ENCODE peak calls at places on chromosome 20, in eight cellular contexts. One of them, this sample, is unnamed.

GRCh38 chr20:51660741-51661608 is 107.2 kb downstream of the ATP9A start:
- DNase-seq in transverse colon: no peak
- DNase-seq in IMR-90: peak; percentile 93
- DNase-seq in breast epithelium: no peak
- DNase-seq in esophagus muscularis mucosa: no peak
- DNase-seq in prostate gland: no peak
- DNase-seq in adrenal gland: no peak
- DNase-seq in tibial nerve: no peak
- DNase-seq in this sample: no peak

GRCh38 chr20:16147221-16147620 is 426.0 kb downstream of the KIF16B start:
- DNase-seq in transverse colon: no peak
- DNase-seq in IMR-90: no peak
- DNase-seq in breast epithelium: no peak
- DNase-seq in esophagus muscularis mucosa: no peak
- DNase-seq in prostate gland: no peak
- DNase-seq in adrenal gland: no peak
- DNase-seq in tibial nerve: no peak
- DNase-seq in this sample: no peak

GRCh38 chr20:2197166-2197565 is 95.5 kb downstream of the STK35 start:
- DNase-seq in transverse colon: no peak
- DNase-seq in IMR-90: no peak
- DNase-seq in breast epithelium: no peak
- DNase-seq in esophagus muscularis mucosa: no peak
- DNase-seq in prostate gland: no peak
- DNase-seq in adrenal gland: no peak
- DNase-seq in tibial nerve: no peak
- DNase-seq in this sample: no peak

GRCh38 chr20:63750807-63751470 is 11.4 kb downstream of the SLC2A4RG start:
- DNase-seq in transverse colon: no peak
- DNase-seq in IMR-90: no peak
- DNase-seq in breast epithelium: no peak
- DNase-seq in esophagus muscularis mucosa: no peak
- DNase-seq in prostate gland: no peak
- DNase-seq in adrenal gland: no peak
- DNase-seq in tibial nerve: no peak
- DNase-seq in this sample: no peak

GRCh38 chr20:54476336-54476928 is 1.0 kb downstream of the DOK5 start:
- DNase-seq in transverse colon: no peak
- DNase-seq in IMR-90: no peak
- DNase-seq in breast epithelium: no peak
- DNase-seq in esophagus muscularis mucosa: peak; percentile 70
- DNase-seq in prostate gland: no peak
- DNase-seq in adrenal gland: no peak
- DNase-seq in tibial nerve: no peak
- DNase-seq in this sample: no peak

GRCh38 chr20:36544134-36545018 is 3.1 kb downstream of the MYL9 start:
- DNase-seq in transverse colon: no peak
- DNase-seq in IMR-90: peak; percentile 68
- DNase-seq in breast epithelium: no peak
- DNase-seq in esophagus muscularis mucosa: no peak
- DNase-seq in prostate gland: no peak
- DNase-seq in adrenal gland: peak; percentile 91
- DNase-seq in tibial nerve: no peak
- DNase-seq in this sample: peak; percentile 80

GRCh38 chr20:41011551-41012067 is 17.0 kb upstream of the TOP1 start:
- DNase-seq in transverse colon: peak; percentile 58
- DNase-seq in IMR-90: no peak
- DNase-seq in breast epithelium: no peak
- DNase-seq in esophagus muscularis mucosa: no peak
- DNase-seq in prostate gland: no peak
- DNase-seq in adrenal gland: no peak
- DNase-seq in tibial nerve: no peak
- DNase-seq in this sample: no peak

GRCh38 chr20:16241911-16242310 is 331.3 kb downstream of the KIF16B start:
- DNase-seq in transverse colon: no peak
- DNase-seq in IMR-90: no peak
- DNase-seq in breast epithelium: no peak
- DNase-seq in esophagus muscularis mucosa: no peak
- DNase-seq in prostate gland: no peak
- DNase-seq in adrenal gland: no peak
- DNase-seq in tibial nerve: no peak
- DNase-seq in this sample: no peak

GRCh38 chr20:50642288-50642803 is 49.0 kb downstream of the RIPOR3 start:
- DNase-seq in transverse colon: no peak
- DNase-seq in IMR-90: no peak
- DNase-seq in breast epithelium: no peak
- DNase-seq in esophagus muscularis mucosa: no peak
- DNase-seq in prostate gland: no peak
- DNase-seq in adrenal gland: no peak
- DNase-seq in tibial nerve: no peak
- DNase-seq in this sample: no peak

GRCh38 chr20:60512436-60512835 is 554.2 kb downstream of the CDH26 start:
- DNase-seq in transverse colon: no peak
- DNase-seq in IMR-90: peak; percentile 63
- DNase-seq in breast epithelium: no peak
- DNase-seq in esophagus muscularis mucosa: no peak
- DNase-seq in prostate gland: no peak
- DNase-seq in adrenal gland: no peak
- DNase-seq in tibial nerve: no peak
- DNase-seq in this sample: no peak

GRCh38 chr20:25079171-25079570 is 2.8 kb downstream of the VSX1 start:
- DNase-seq in transverse colon: peak; percentile 73
- DNase-seq in IMR-90: no peak
- DNase-seq in breast epithelium: no peak
- DNase-seq in esophagus muscularis mucosa: no peak
- DNase-seq in prostate gland: no peak
- DNase-seq in adrenal gland: no peak
- DNase-seq in tibial nerve: no peak
- DNase-seq in this sample: no peak

GRCh38 chr20:15905661-15906060 is 667.6 kb downstream of the KIF16B start:
- DNase-seq in transverse colon: no peak
- DNase-seq in IMR-90: no peak
- DNase-seq in breast epithelium: no peak
- DNase-seq in esophagus muscularis mucosa: no peak
- DNase-seq in prostate gland: no peak
- DNase-seq in adrenal gland: no peak
- DNase-seq in tibial nerve: no peak
- DNase-seq in this sample: no peak

GRCh38 chr20:38628580-38629470 is 27.2 kb downstream of the ARHGAP40 start:
- DNase-seq in transverse colon: no peak
- DNase-seq in IMR-90: no peak
- DNase-seq in breast epithelium: no peak
- DNase-seq in esophagus muscularis mucosa: no peak
- DNase-seq in prostate gland: no peak
- DNase-seq in adrenal gland: no peak
- DNase-seq in tibial nerve: no peak
- DNase-seq in this sample: no peak

GRCh38 chr20:17873410-17874270 is 95.0 kb downstream of the SNX5 start:
- DNase-seq in transverse colon: peak; percentile 91
- DNase-seq in IMR-90: peak; percentile 96
- DNase-seq in breast epithelium: peak; percentile 85
- DNase-seq in esophagus muscularis mucosa: no peak
- DNase-seq in prostate gland: peak; percentile 92
- DNase-seq in adrenal gland: peak; percentile 95
- DNase-seq in tibial nerve: peak; percentile 92
- DNase-seq in this sample: peak; percentile 92

GRCh38 chr20:63863798-63864544 is 1.1 kb upstream of the TPD52L2 start:
- DNase-seq in transverse colon: peak; percentile 91
- DNase-seq in IMR-90: peak; percentile 78
- DNase-seq in breast epithelium: peak; percentile 90
- DNase-seq in esophagus muscularis mucosa: no peak
- DNase-seq in prostate gland: peak; percentile 68
- DNase-seq in adrenal gland: peak; percentile 88
- DNase-seq in tibial nerve: peak; percentile 73
- DNase-seq in this sample: peak; percentile 93

GRCh38 chr20:4844325-4844724 is 122.6 kb downstream of the PRND start:
- DNase-seq in transverse colon: no peak
- DNase-seq in IMR-90: no peak
- DNase-seq in breast epithelium: no peak
- DNase-seq in esophagus muscularis mucosa: no peak
- DNase-seq in prostate gland: no peak
- DNase-seq in adrenal gland: no peak
- DNase-seq in tibial nerve: no peak
- DNase-seq in this sample: no peak

GRCh38 chr20:3686867-3687321 is 5.1 kb upstream of the ADAM33 start:
- DNase-seq in transverse colon: peak; percentile 81
- DNase-seq in IMR-90: peak; percentile 94
- DNase-seq in breast epithelium: peak; percentile 41
- DNase-seq in esophagus muscularis mucosa: peak; percentile 95
- DNase-seq in prostate gland: peak; percentile 80
- DNase-seq in adrenal gland: peak; percentile 83
- DNase-seq in tibial nerve: peak; percentile 91
- DNase-seq in this sample: peak; percentile 89

GRCh38 chr20:35054804-35055203 is 37.8 kb downstream of the TRPC4AP start:
- DNase-seq in transverse colon: no peak
- DNase-seq in IMR-90: no peak
- DNase-seq in breast epithelium: no peak
- DNase-seq in esophagus muscularis mucosa: no peak
- DNase-seq in prostate gland: no peak
- DNase-seq in adrenal gland: no peak
- DNase-seq in tibial nerve: no peak
- DNase-seq in this sample: no peak
- TF ChIP-seq POLR2A in transverse colon: no peak
- TF ChIP-seq POLR2A in IMR-90: no peak
- TF ChIP-seq POLR2A in breast epithelium: no peak
- TF ChIP-seq POLR2A in esophagus muscularis mucosa: no peak
- TF ChIP-seq POLR2A in prostate gland: no peak
- TF ChIP-seq POLR2A in adrenal gland: no peak
- TF ChIP-seq POLR2A in tibial nerve: no peak
- TF ChIP-seq POLR2A in this sample: no peak

GRCh38 chr20:62183426-62184142 is 756 bp downstream of the MTG2 start:
- DNase-seq in transverse colon: no peak
- DNase-seq in IMR-90: no peak
- DNase-seq in breast epithelium: no peak
- DNase-seq in esophagus muscularis mucosa: no peak
- DNase-seq in prostate gland: no peak
- DNase-seq in adrenal gland: no peak
- DNase-seq in tibial nerve: no peak
- DNase-seq in this sample: no peak
- H3K4me1 ChIP-seq in transverse colon: peaks cover 23% of the 10 kb centered on the region
- H3K4me1 ChIP-seq in IMR-90: peaks cover 7% of the 10 kb centered on the region
- H3K4me1 ChIP-seq in breast epithelium: peaks cover 7% of the 10 kb centered on the region
- H3K4me1 ChIP-seq in esophagus muscularis mucosa: peaks cover 22% of the 10 kb centered on the region
- H3K4me1 ChIP-seq in prostate gland: peaks cover 4% of the 10 kb centered on the region
- H3K4me1 ChIP-seq in adrenal gland: peaks cover 16% of the 10 kb centered on the region
- H3K4me1 ChIP-seq in tibial nerve: no peaks in the 10 kb centered on the region
- H3K4me1 ChIP-seq in this sample: peaks cover 32% of the 10 kb centered on the region

GRCh38 chr20:9071976-9072726 is 3.3 kb downstream of the PLCB4 start:
- DNase-seq in transverse colon: no peak
- DNase-seq in IMR-90: peak; percentile 43
- DNase-seq in breast epithelium: no peak
- DNase-seq in esophagus muscularis mucosa: no peak
- DNase-seq in prostate gland: no peak
- DNase-seq in adrenal gland: no peak
- DNase-seq in tibial nerve: no peak
- DNase-seq in this sample: no peak
- TF ChIP-seq POLR2A in transverse colon: no peak
- TF ChIP-seq POLR2A in IMR-90: no peak
- TF ChIP-seq POLR2A in breast epithelium: no peak
- TF ChIP-seq POLR2A in esophagus muscularis mucosa: no peak
- TF ChIP-seq POLR2A in prostate gland: no peak
- TF ChIP-seq POLR2A in adrenal gland: no peak
- TF ChIP-seq POLR2A in tibial nerve: no peak
- TF ChIP-seq POLR2A in this sample: no peak

DNA sequence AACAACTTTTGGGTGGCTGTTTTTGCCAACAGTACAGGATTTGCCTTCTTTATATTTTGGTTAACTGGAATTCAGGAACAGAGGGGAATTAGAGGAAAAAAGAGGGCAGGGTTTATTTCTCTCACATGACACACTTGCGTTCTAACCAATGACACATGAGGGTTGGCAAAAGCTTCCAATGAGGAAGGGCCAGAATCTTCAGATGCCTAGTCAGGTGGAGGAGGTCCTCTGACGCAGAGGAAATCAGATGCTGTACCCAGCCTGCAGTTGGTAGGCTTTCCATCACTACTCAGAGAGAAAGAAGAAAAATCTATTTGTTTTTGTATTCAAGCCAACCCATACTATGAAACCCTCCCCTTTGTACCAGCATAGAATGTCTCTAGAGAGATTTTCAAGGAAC is 20.8 kb downstream of the TM9SF4 start:
- DNase-seq in transverse colon: no peak
- DNase-seq in IMR-90: no peak
- DNase-seq in breast epithelium: no peak
- DNase-seq in esophagus muscularis mucosa: no peak
- DNase-seq in prostate gland: no peak
- DNase-seq in adrenal gland: no peak
- DNase-seq in tibial nerve: no peak
- DNase-seq in this sample: no peak
- H3K4me1 ChIP-seq in transverse colon: no peaks in the 10 kb centered on the region
- H3K4me1 ChIP-seq in IMR-90: peaks cover under 1% of the 10 kb centered on the region
- H3K4me1 ChIP-seq in breast epithelium: no peaks in the 10 kb centered on the region
- H3K4me1 ChIP-seq in esophagus muscularis mucosa: no peaks in the 10 kb centered on the region
- H3K4me1 ChIP-seq in prostate gland: no peaks in the 10 kb centered on the region
- H3K4me1 ChIP-seq in adrenal gland: no peaks in the 10 kb centered on the region
- H3K4me1 ChIP-seq in tibial nerve: no peaks in the 10 kb centered on the region
- H3K4me1 ChIP-seq in this sample: peaks cover 9% of the 10 kb centered on the region